ENCODE peak calls at places on chromosome 2, in four cellular contexts. X, Y, M and D are unnamed samples.
A peak's percentile ranks its signal among the peaks of the same experiment; 100 is the strongest.

GRCh38 chr2:129733579-129733978 is 245.9 kb upstream of the RAB6C start:
- DNase-seq in X (no peak), M (no peak), Y (no peak), D (no peak)

GRCh38 chr2:134973241-134974146 is 54.9 kb downstream of the CCNT2 start:
- DNase-seq in X (no peak), M (no peak), Y (no peak), D (no peak)

GRCh38 chr2:19362094-19362649 is 3.7 kb upstream of the OSR1 start:
- DNase-seq in Y (no peak), M (no peak), X (no peak), D (no peak)

GRCh38 chr2:20444113-20444992 is 2.5 kb upstream of the RHOB start:
- DNase-seq in M (no peak), X (no peak), Y (no peak), D (no peak)

GRCh38 chr2:83471708-83472107 is 987.4 kb downstream of the SUCLG1 start:
- DNase-seq in Y (no peak), M (no peak), X (no peak), D (no peak)

GRCh38 chr2:80199504-80199903 is 105.0 kb downstream of the LRRTM1 start:
- DNase-seq in Y (no peak), X (no peak), M (no peak), D (no peak)

GRCh38 chr2:17495590-17495989 is 22.6 kb downstream of the RAD51AP2 start:
- DNase-seq in M (no peak), X (peak; percentile 36), Y (no peak), D (no peak)

GRCh38 chr2:223920109-223920508 is 25.0 kb downstream of the WDFY1 start:
- DNase-seq in X (no peak), M (no peak), Y (no peak), D (no peak)

GRCh38 chr2:47277187-47277586 is 122.1 kb upstream of the STPG4 start:
- DNase-seq in Y (no peak), X (no peak), M (no peak), D (no peak)

DNA sequence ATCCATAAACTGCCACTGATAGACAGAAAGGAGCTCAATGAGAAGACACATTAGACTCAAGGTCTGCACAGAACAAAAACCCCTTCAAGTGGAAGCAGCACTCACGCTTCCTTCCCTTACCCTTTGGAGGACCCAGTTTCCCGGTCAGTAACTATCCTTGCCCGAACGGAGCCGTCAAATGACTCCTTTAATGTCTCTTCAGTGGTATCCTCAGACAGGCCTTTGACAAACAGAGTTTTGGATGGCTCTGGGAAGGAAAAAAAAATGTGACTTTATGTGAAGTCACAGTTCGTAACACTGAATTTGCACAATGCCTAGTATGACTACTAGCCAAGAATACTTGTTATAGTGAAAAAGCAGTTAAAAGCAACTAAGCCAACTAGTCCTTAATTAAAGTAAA is 8.4 kb downstream of the NCL start:
- DNase-seq in Y (no peak), X (no peak), M (no peak), D (no peak)
- TF ChIP-seq CTCF in Y (no peak), X (no peak), M (no peak), D (no peak)

DNA sequence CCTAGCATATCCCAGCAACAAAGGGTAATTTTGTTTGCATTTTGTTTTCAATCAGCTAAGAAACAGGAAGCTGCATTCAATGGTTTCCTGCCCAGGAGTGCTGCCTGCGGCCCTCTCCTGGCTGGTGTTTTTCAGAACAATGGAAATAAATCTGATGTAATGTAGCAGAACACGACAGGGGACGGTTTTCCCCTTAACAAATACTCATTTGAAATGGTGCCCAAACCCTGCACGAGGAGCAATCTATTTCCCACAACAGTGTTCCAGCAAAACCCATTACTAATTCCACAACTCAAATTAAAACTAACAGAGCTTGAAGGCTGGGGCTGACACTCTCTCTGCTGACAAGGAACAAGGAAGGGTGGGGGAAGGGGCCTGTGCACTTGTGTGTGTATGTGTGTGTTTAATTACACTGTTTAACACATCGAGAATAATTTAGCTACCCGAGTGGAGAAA is 8.7 kb downstream of the CAPN13 start:
- DNase-seq in X (no peak), Y (no peak), M (no peak), D (peak; percentile 40)
- TF ChIP-seq CTCF in X (no peak), Y (no peak), M (no peak), D (no peak)

GRCh38 chr2:112168422-112169124 is 30.4 kb downstream of the FBLN7 start:
- DNase-seq in Y (no peak), X (no peak), M (no peak), D (no peak)
- TF ChIP-seq CTCF in Y (no peak), X (no peak), M (no peak), D (no peak)

DNA sequence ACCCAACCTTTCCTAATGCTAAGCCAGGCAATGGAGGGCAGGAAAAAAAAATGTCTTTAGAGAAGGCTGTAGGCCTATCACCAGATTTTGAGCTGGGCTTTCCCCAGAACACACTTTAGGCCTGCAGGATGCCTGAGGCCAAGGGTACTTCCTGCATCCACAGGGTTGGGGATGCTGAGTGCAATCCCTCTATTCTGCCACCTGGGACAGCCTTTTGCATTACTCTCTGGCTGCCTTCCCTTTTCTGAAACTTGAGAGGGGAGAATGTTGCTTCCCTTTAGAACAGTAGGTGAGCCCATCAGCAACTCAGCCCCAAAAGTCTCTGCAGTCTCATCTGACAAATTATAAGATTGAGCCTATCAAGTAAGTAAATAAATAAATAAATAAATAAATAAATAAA is 195.2 kb downstream of the SLC8A1 start:
- DNase-seq in X (peak; percentile 33), M (no peak), Y (no peak), D (peak; percentile 32)
- TF ChIP-seq CTCF in X (no peak), M (no peak), Y (peak; percentile 31), D (no peak)

GRCh38 chr2:168712053-168712452 is 90.4 kb upstream of the NOSTRIN start:
- DNase-seq in X (no peak), Y (no peak), M (no peak), D (no peak)
- TF ChIP-seq CTCF in X (no peak), Y (no peak), M (no peak), D (no peak)

GRCh38 chr2:148643998-148644884 is at the start of gene EPC2:
- DNase-seq in X (peak; percentile 78), M (peak; percentile 78), Y (no peak), D (peak; percentile 90)
- TF ChIP-seq CTCF in X (no peak), M (no peak), Y (no peak), D (no peak)

DNA sequence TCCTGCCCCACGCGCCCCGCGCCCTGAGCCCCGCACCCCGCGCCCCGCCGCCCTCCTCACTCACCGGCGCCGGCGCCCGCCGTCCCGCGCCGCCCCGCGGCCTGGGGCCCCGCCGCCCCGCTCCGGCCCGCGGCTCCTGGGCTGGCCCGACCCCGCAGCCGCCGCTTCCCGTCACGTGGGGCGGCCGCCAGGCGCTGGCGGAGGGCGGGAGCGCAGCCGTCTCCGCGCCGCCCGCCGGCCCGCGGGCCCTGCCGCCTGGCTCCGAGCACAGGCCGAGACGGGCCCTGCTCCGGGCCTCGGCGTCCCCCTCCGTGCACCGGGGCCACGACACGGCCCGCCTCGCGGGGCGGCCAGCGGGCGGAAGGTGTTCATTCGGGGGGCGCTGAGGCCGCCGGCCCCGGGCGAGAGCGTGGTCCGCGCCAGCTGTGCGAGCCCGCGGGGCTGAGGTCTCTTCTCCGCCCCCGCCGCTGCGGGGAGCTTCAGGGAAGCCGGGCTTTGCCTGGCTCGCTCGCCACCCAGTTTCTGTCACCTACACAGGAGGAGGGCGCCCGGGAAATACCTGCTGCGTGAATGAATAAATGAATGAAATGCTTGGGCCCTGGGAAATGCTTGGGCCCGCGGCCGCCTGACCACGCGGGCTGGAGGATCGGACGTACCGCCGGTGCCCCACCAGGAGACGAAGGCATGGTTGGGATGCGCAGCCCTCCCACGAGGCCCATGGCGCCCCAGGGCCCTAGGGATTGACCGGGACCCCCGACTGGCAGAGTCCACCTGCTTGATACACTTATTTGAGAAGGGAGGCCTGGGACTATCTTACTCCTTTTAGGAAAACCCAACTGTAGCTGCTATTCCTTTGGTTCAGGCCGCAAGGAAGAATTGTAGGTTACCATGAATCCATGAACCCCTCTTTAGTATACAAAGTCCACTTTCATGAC is at the start of gene TGFBRAP1:
- DNase-seq in M (peak; percentile 58), X (peak; percentile 55), Y (no peak), D (peak; percentile 69)
- TF ChIP-seq CTCF in M (no peak), X (no peak), Y (no peak), D (no peak)

GRCh38 chr2:38037757-38038615 is 38.0 kb downstream of the CYP1B1 start:
- DNase-seq in M (no peak), X (no peak), Y (no peak), D (peak; percentile 42)
- TF ChIP-seq CTCF in M (no peak), X (no peak), Y (peak; percentile 37), D (no peak)

GRCh38 chr2:68225119-68225632 is 27.2 kb downstream of the PPP3R1 start:
- DNase-seq in M (no peak), Y (peak; percentile 20), X (peak; percentile 12), D (peak; percentile 33)
- TF ChIP-seq CTCF in M (no peak), Y (peak; percentile 12), X (peak; percentile 34), D (no peak)

GRCh38 chr2:204108301-204108700 is 171.7 kb downstream of the ICOS start:
- DNase-seq in Y (peak; percentile 1), M (no peak), X (peak; percentile 31), D (peak; percentile 41)
- TF ChIP-seq CTCF in Y (peak; percentile 34), M (no peak), X (no peak), D (peak; percentile 61)